ENCODE peak calls at places on chromosomes 13 and 19, in four cellular contexts. One of them, this sample, is unnamed.

GRCh38 chr19:33175886-33176669 is 18.1 kb upstream of the LRP3 start:
- DNase-seq in AG10803: peak
- DNase-seq in GM06990: no peak
- DNase-seq in choroid plexus epithelial cell: peak
- DNase-seq in this sample: no peak

GRCh38 chr19:31352782-31353651 is 3.8 kb upstream of the TSHZ3 start:
- DNase-seq in AG10803: no peak
- DNase-seq in GM06990: no peak
- DNase-seq in choroid plexus epithelial cell: no peak
- DNase-seq in this sample: no peak

GRCh38 chr19:50329146-50329925 is at the start of gene KCNC3:
- DNase-seq in AG10803: peak
- DNase-seq in GM06990: peak
- DNase-seq in choroid plexus epithelial cell: peak
- DNase-seq in this sample: peak

GRCh38 chr19:16620018-16620417 is 8.0 kb downstream of the MED26 start:
- DNase-seq in AG10803: no peak
- DNase-seq in GM06990: no peak
- DNase-seq in choroid plexus epithelial cell: no peak
- DNase-seq in this sample: no peak

GRCh38 chr13:78569029-78569428 is 34.3 kb downstream of the POU4F1 start:
- DNase-seq in AG10803: no peak
- DNase-seq in GM06990: no peak
- DNase-seq in choroid plexus epithelial cell: no peak
- DNase-seq in this sample: no peak

GRCh38 chr19:35410487-35410886 is 37.6 kb upstream of the FFAR2 start:
- DNase-seq in AG10803: no peak
- DNase-seq in GM06990: no peak
- DNase-seq in choroid plexus epithelial cell: no peak
- DNase-seq in this sample: no peak

GRCh38 chr13:29435125-29435911 is 160.2 kb downstream of the SLC7A1 start:
- DNase-seq in AG10803: peak
- DNase-seq in GM06990: no peak
- DNase-seq in choroid plexus epithelial cell: peak
- DNase-seq in this sample: no peak

GRCh38 chr19:43658001-43658400 is 12.0 kb downstream of the PLAUR start:
- DNase-seq in AG10803: no peak
- DNase-seq in GM06990: no peak
- DNase-seq in choroid plexus epithelial cell: no peak
- DNase-seq in this sample: no peak

GRCh38 chr13:44300895-44301638 is 72.6 kb upstream of the SERP2 start:
- DNase-seq in AG10803: peak
- DNase-seq in GM06990: peak
- DNase-seq in choroid plexus epithelial cell: peak
- DNase-seq in this sample: peak

GRCh38 chr13:51532736-51533197 is 51.5 kb upstream of the WDFY2 start:
- DNase-seq in AG10803: no peak
- DNase-seq in GM06990: no peak
- DNase-seq in choroid plexus epithelial cell: peak
- DNase-seq in this sample: no peak

GRCh38 chr13:100513987-100514670 is 74.5 kb downstream of the GGACT start:
- DNase-seq in AG10803: peak
- DNase-seq in GM06990: no peak
- DNase-seq in choroid plexus epithelial cell: peak
- DNase-seq in this sample: no peak

GRCh38 chr13:110546389-110546788 is 15.1 kb downstream of the RAB20 start:
- DNase-seq in AG10803: no peak
- DNase-seq in GM06990: no peak
- DNase-seq in choroid plexus epithelial cell: no peak
- DNase-seq in this sample: no peak

GRCh38 chr19:15288146-15288963 is 44.0 kb downstream of the BRD4 start:
- DNase-seq in AG10803: peak
- DNase-seq in GM06990: peak
- DNase-seq in choroid plexus epithelial cell: no peak
- DNase-seq in this sample: no peak

GRCh38 chr13:60327551-60327950 is 69.5 kb upstream of the TDRD3 start:
- DNase-seq in AG10803: no peak
- DNase-seq in GM06990: no peak
- DNase-seq in choroid plexus epithelial cell: no peak
- DNase-seq in this sample: no peak

GRCh38 chr13:60328073-60328472 is 68.9 kb upstream of the TDRD3 start:
- DNase-seq in AG10803: no peak
- DNase-seq in GM06990: no peak
- DNase-seq in choroid plexus epithelial cell: peak
- DNase-seq in this sample: no peak

GRCh38 chr13:60331249-60332012 is 65.6 kb upstream of the TDRD3 start:
- DNase-seq in AG10803: no peak
- DNase-seq in GM06990: no peak
- DNase-seq in choroid plexus epithelial cell: no peak
- DNase-seq in this sample: no peak

GRCh38 chr13:60326273-60326672 is 70.7 kb upstream of the TDRD3 start:
- DNase-seq in AG10803: no peak
- DNase-seq in GM06990: no peak
- DNase-seq in choroid plexus epithelial cell: peak
- DNase-seq in this sample: no peak

GRCh38 chr13:60329221-60329983 is 67.6 kb upstream of the TDRD3 start:
- DNase-seq in AG10803: peak
- DNase-seq in GM06990: no peak
- DNase-seq in choroid plexus epithelial cell: peak
- DNase-seq in this sample: peak
- TF ChIP-seq CTCF in AG10803: peak
- TF ChIP-seq CTCF in GM06990: peak
- TF ChIP-seq CTCF in choroid plexus epithelial cell: peak
- TF ChIP-seq CTCF in this sample: peak

DNA sequence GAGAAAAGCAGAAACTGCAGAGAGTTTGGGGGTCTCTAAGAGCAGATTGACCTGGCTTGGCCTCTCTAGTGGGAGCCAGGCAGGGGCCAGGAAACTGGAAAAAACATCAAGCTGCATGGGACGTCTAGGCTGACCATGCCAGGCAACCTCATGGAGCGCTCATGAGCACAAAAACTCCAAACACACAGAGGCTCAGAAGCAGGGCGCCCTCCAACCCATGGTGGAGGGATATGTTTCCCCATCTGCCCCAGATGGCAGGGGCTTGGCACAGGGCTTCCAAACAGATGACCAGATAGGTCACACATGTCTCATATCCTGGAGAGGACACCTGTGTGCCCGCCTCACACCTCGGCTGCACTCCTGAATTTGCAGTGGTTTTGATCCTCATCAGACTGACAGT is 879.0 kb downstream of the UQCRFS1 start:
- DNase-seq in AG10803: no peak
- DNase-seq in GM06990: no peak
- DNase-seq in choroid plexus epithelial cell: no peak
- DNase-seq in this sample: no peak
- TF ChIP-seq CTCF in AG10803: no peak
- TF ChIP-seq CTCF in GM06990: no peak
- TF ChIP-seq CTCF in choroid plexus epithelial cell: no peak
- TF ChIP-seq CTCF in this sample: no peak

DNA sequence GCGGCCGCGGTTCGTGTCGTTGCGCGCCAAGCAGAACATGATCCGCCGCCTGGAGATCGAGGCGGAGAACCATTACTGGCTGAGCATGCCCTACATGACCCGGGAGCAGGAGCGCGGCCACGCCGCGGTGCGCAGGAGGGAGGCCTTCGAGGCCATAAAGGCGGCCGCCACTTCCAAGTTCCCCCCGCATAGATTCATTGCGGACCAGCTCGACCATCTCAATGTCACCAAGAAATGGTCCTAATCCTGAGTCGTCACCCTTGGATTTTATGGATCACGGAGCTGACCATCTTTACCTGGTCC is 475 bp downstream of the MRPL57 start:
- DNase-seq in AG10803: no peak
- DNase-seq in GM06990: no peak
- DNase-seq in choroid plexus epithelial cell: no peak
- DNase-seq in this sample: no peak
- TF ChIP-seq CTCF in AG10803: no peak
- TF ChIP-seq CTCF in GM06990: no peak
- TF ChIP-seq CTCF in choroid plexus epithelial cell: no peak
- TF ChIP-seq CTCF in this sample: no peak

GRCh38 chr19:21912654-21913053 is 76.7 kb upstream of the ZNF43 start:
- DNase-seq in AG10803: no peak
- DNase-seq in GM06990: no peak
- DNase-seq in choroid plexus epithelial cell: no peak
- DNase-seq in this sample: no peak
- TF ChIP-seq CTCF in AG10803: no peak
- TF ChIP-seq CTCF in GM06990: no peak
- TF ChIP-seq CTCF in choroid plexus epithelial cell: no peak
- TF ChIP-seq CTCF in this sample: no peak

GRCh38 chr19:30011051-30011578 is 69.1 kb downstream of the URI1 start:
- DNase-seq in AG10803: peak
- DNase-seq in GM06990: no peak
- DNase-seq in choroid plexus epithelial cell: peak
- DNase-seq in this sample: no peak
- TF ChIP-seq CTCF in AG10803: no peak
- TF ChIP-seq CTCF in GM06990: no peak
- TF ChIP-seq CTCF in choroid plexus epithelial cell: peak
- TF ChIP-seq CTCF in this sample: no peak